ENCODE peak calls at places on chromosomes 4 and X, in five cellular contexts. One of them, this sample, is unnamed.

GRCh38 chr4:3716876-3717235 is 49.3 kb upstream of the ADRA2C start:
- DNase-seq in HT1080: no peak
- DNase-seq in GM03348: no peak
- DNase-seq in C1 segment of cervical spinal cord: no peak
- DNase-seq in HEK293T: no peak
- DNase-seq in this sample: no peak

GRCh38 chr4:187993827-187994226 is 1.7 kb upstream of the ZFP42 start:
- DNase-seq in HT1080: no peak
- DNase-seq in GM03348: peak
- DNase-seq in C1 segment of cervical spinal cord: no peak
- DNase-seq in HEK293T: peak
- DNase-seq in this sample: no peak

GRCh38 chr4:81828991-81829390 is 357.3 kb upstream of the RASGEF1B start:
- DNase-seq in HT1080: no peak
- DNase-seq in GM03348: no peak
- DNase-seq in C1 segment of cervical spinal cord: no peak
- DNase-seq in HEK293T: no peak
- DNase-seq in this sample: no peak

GRCh38 chr4:186942745-186943606 is 219.3 kb upstream of the FAT1 start:
- DNase-seq in HT1080: no peak
- DNase-seq in GM03348: no peak
- DNase-seq in C1 segment of cervical spinal cord: no peak
- DNase-seq in HEK293T: no peak
- DNase-seq in this sample: no peak

GRCh38 chr4:101621120-101621519 is 169.4 kb upstream of the BANK1 start:
- DNase-seq in HT1080: peak
- DNase-seq in GM03348: peak
- DNase-seq in C1 segment of cervical spinal cord: no peak
- DNase-seq in HEK293T: no peak
- DNase-seq in this sample: peak

GRCh38 chr4:73593631-73594241 is 26.5 kb downstream of the RASSF6 start:
- DNase-seq in HT1080: no peak
- DNase-seq in GM03348: peak
- DNase-seq in C1 segment of cervical spinal cord: no peak
- DNase-seq in HEK293T: no peak
- DNase-seq in this sample: peak

GRCh38 chrX:10239611-10240064 is 82.9 kb downstream of the CLCN4 start:
- DNase-seq in HT1080: peak
- DNase-seq in GM03348: peak
- DNase-seq in C1 segment of cervical spinal cord: no peak
- DNase-seq in HEK293T: no peak
- DNase-seq in this sample: peak

GRCh38 chr4:159047478-159048165 is 55.3 kb upstream of the RAPGEF2 start:
- DNase-seq in HT1080: no peak
- DNase-seq in GM03348: no peak
- DNase-seq in C1 segment of cervical spinal cord: no peak
- DNase-seq in HEK293T: no peak
- DNase-seq in this sample: no peak

GRCh38 chrX:46573896-46574336 is 351 bp downstream of the CHST7 start:
- DNase-seq in HT1080: no peak
- DNase-seq in GM03348: peak
- DNase-seq in C1 segment of cervical spinal cord: no peak
- DNase-seq in HEK293T: peak
- DNase-seq in this sample: peak

GRCh38 chr4:140252144-140252741 is 98.3 kb upstream of the MAML3 start:
- DNase-seq in HT1080: peak
- DNase-seq in GM03348: no peak
- DNase-seq in C1 segment of cervical spinal cord: no peak
- DNase-seq in HEK293T: peak
- DNase-seq in this sample: no peak

GRCh38 chr4:162162672-162163071 is 1.1 kb downstream of the FSTL5 start:
- DNase-seq in HT1080: no peak
- DNase-seq in GM03348: no peak
- DNase-seq in C1 segment of cervical spinal cord: no peak
- DNase-seq in HEK293T: no peak
- DNase-seq in this sample: no peak

GRCh38 chrX:111086521-111087127 is 9.4 kb upstream of the PAK3 start:
- DNase-seq in HT1080: no peak
- DNase-seq in GM03348: no peak
- DNase-seq in C1 segment of cervical spinal cord: no peak
- DNase-seq in HEK293T: no peak
- DNase-seq in this sample: no peak

GRCh38 chr4:82583897-82584604 is 22.3 kb upstream of the TMEM150C start:
- DNase-seq in HT1080: no peak
- DNase-seq in GM03348: no peak
- DNase-seq in C1 segment of cervical spinal cord: no peak
- DNase-seq in HEK293T: no peak
- DNase-seq in this sample: no peak

GRCh38 chr4:140255467-140255866 is 101.5 kb upstream of the MAML3 start:
- DNase-seq in HT1080: no peak
- DNase-seq in GM03348: no peak
- DNase-seq in C1 segment of cervical spinal cord: no peak
- DNase-seq in HEK293T: no peak
- DNase-seq in this sample: no peak

GRCh38 chrX:10618911-10619310 is 1.5 kb downstream of the MID1 start:
- DNase-seq in HT1080: no peak
- DNase-seq in GM03348: no peak
- DNase-seq in C1 segment of cervical spinal cord: no peak
- DNase-seq in HEK293T: no peak
- DNase-seq in this sample: no peak

GRCh38 chrX:112941209-112941788 is 100.7 kb upstream of the AMOT start:
- DNase-seq in HT1080: peak
- DNase-seq in GM03348: peak
- DNase-seq in C1 segment of cervical spinal cord: no peak
- DNase-seq in HEK293T: no peak
- DNase-seq in this sample: peak

GRCh38 chr4:12588572-12588971 is 895.6 kb downstream of the RAB28 start:
- DNase-seq in HT1080: peak
- DNase-seq in GM03348: no peak
- DNase-seq in C1 segment of cervical spinal cord: no peak
- DNase-seq in HEK293T: no peak
- DNase-seq in this sample: no peak

GRCh38 chr4:165010991-165011390 is 20.8 kb upstream of the TRIM60 start:
- DNase-seq in HT1080: no peak
- DNase-seq in GM03348: no peak
- DNase-seq in C1 segment of cervical spinal cord: no peak
- DNase-seq in HEK293T: no peak
- DNase-seq in this sample: no peak

GRCh38 chr4:83516042-83516772 is 19.7 kb upstream of the GPAT3 start:
- DNase-seq in HT1080: peak
- DNase-seq in GM03348: peak
- DNase-seq in C1 segment of cervical spinal cord: no peak
- DNase-seq in HEK293T: no peak
- DNase-seq in this sample: peak

GRCh38 chr4:151395873-151396272 is 13.1 kb upstream of the FHIP1A start:
- DNase-seq in HT1080: no peak
- DNase-seq in GM03348: no peak
- DNase-seq in C1 segment of cervical spinal cord: no peak
- DNase-seq in HEK293T: no peak
- DNase-seq in this sample: no peak

GRCh38 chrX:131907488-131908314 is 115.4 kb upstream of the STK26 start:
- DNase-seq in HT1080: no peak
- DNase-seq in GM03348: no peak
- DNase-seq in C1 segment of cervical spinal cord: no peak
- DNase-seq in HEK293T: no peak
- DNase-seq in this sample: no peak

GRCh38 chr4:121726642-121727268 is 30.0 kb upstream of the ANXA5 start:
- DNase-seq in HT1080: peak
- DNase-seq in GM03348: peak
- DNase-seq in C1 segment of cervical spinal cord: peak
- DNase-seq in HEK293T: peak
- DNase-seq in this sample: peak

GRCh38 chr4:108118505-108118904 is 50.2 kb downstream of the LEF1 start:
- DNase-seq in HT1080: peak
- DNase-seq in GM03348: no peak
- DNase-seq in C1 segment of cervical spinal cord: no peak
- DNase-seq in HEK293T: no peak
- DNase-seq in this sample: no peak

GRCh38 chrX:48451708-48452107 is 18.4 kb downstream of the SLC38A5 start:
- DNase-seq in HT1080: no peak
- DNase-seq in GM03348: no peak
- DNase-seq in C1 segment of cervical spinal cord: no peak
- DNase-seq in HEK293T: no peak
- DNase-seq in this sample: no peak

GRCh38 chr4:148214529-148215166 is 227.6 kb downstream of the NR3C2 start:
- DNase-seq in HT1080: no peak
- DNase-seq in GM03348: peak
- DNase-seq in C1 segment of cervical spinal cord: no peak
- DNase-seq in HEK293T: no peak
- DNase-seq in this sample: peak

This sample was measured in fibroblast of gingiva.